ENCODE peak calls at places on chromosomes 4 and X, in four cellular contexts. R is H1, G is fibroblast of lung, P is MM.1S. S is an unnamed sample. For H3K36me3, the result is how much of the 10 kb centered on the place peaks cover.

GRCh38 chr4:147101678-147102077 is 156.0 kb upstream of the TTC29 start:
- DNase-seq in P (no peak), G (no peak), R (no peak), S (no peak)

GRCh38 chr4:31261632-31262031 is 541.5 kb downstream of the PCDH7 start:
- DNase-seq in R (no peak), G (no peak), P (no peak), S (no peak)

GRCh38 chrX:86154586-86154985 is 6.3 kb downstream of the DACH2 start:
- DNase-seq in P (no peak), R (no peak), G (no peak), S (no peak)

GRCh38 chr4:188113156-188113555 is 3.8 kb upstream of the TRIML2 start:
- DNase-seq in G (no peak), R (no peak), P (no peak), S (no peak)

GRCh38 chr4:142347241-142347640 is 498.9 kb downstream of the INPP4B start:
- DNase-seq in R (no peak), G (peak), P (no peak), S (no peak)

GRCh38 chr4:145230726-145231125 is 50.3 kb upstream of the OTUD4 start:
- DNase-seq in G (peak), P (no peak), R (no peak), S (no peak)

GRCh38 chr4:8730681-8731080 is 138.1 kb downstream of the CPZ start:
- DNase-seq in P (no peak), G (no peak), R (no peak), S (no peak)

GRCh38 chr4:154254999-154255398 is 236.6 kb downstream of the DCHS2 start:
- DNase-seq in R (no peak), P (no peak), G (no peak), S (no peak)

GRCh38 chr4:84971319-84971932 is 4.9 kb upstream of the WDFY3 start:
- DNase-seq in G (peak), R (no peak), P (peak), S (peak)

GRCh38 chrX:49309401-49309981 is 6.0 kb downstream of the GAGE10 start:
- DNase-seq in P (no peak), R (peak), G (peak), S (no peak)

GRCh38 chrX:41245641-41246040 is 88.3 kb upstream of the DDX3X start:
- DNase-seq in P (no peak), R (no peak), G (no peak), S (no peak)

GRCh38 chrX:20254712-20255299 is 11.9 kb downstream of the RPS6KA3 start:
- DNase-seq in P (no peak), G (peak), R (no peak), S (no peak)

GRCh38 chr4:114161809-114162208 is 182.4 kb upstream of the ARSJ start:
- DNase-seq in G (no peak), P (no peak), R (no peak), S (no peak)

GRCh38 chr4:78691971-78692814 is 84.0 kb upstream of the BMP2K start:
- DNase-seq in R (no peak), P (no peak), G (no peak), S (no peak)

GRCh38 chr4:118911162-118911791 is 22.6 kb downstream of the SYNPO2 start:
- DNase-seq in G (peak), R (no peak), P (no peak), S (no peak)

GRCh38 chr4:124135409-124135813 is 577.1 kb downstream of the ANKRD50 start:
- DNase-seq in P (no peak), R (no peak), G (peak), S (no peak)

GRCh38 chrX:6226646-6227444 is 1.8 kb downstream of the NLGN4X start:
- DNase-seq in R (no peak), P (no peak), G (peak), S (no peak)

GRCh38 chr4:188025476-188025875 is 29.9 kb downstream of the ZFP42 start:
- DNase-seq in G (no peak), P (no peak), R (no peak), S (no peak)

GRCh38 chr4:2583092-2583491 is 46.6 kb downstream of the FAM193A start:
- DNase-seq in R (no peak), P (no peak), G (no peak), S (no peak)
- H3K9ac ChIP-seq in R (no peak), P (no peak), G (no peak), S (no peak)

GRCh38 chr4:54226399-54227260 is 2.5 kb upstream of the PDGFRA start:
- DNase-seq in R (no peak), G (peak), P (no peak), S (no peak)
- TF ChIP-seq EZH2 in R (peak), G (no peak), P (no peak), S (no peak)

GRCh38 chr4:48553720-48554119 is 63.7 kb downstream of the ZAR1 start:
- DNase-seq in P (no peak), R (no peak), G (no peak), S (no peak)
- H3K36me3 ChIP-seq in P (under half), R (half or more), G (under half), S (under half)

GRCh38 chrX:155259752-155260151 is 4.5 kb downstream of the RAB39B start:
- DNase-seq in R (no peak), P (no peak), G (no peak), S (no peak)

GRCh38 chrX:155266446-155266845 is 2.2 kb upstream of the RAB39B start:
- DNase-seq in G (no peak), P (no peak), R (no peak), S (no peak)

GRCh38 chrX:155263854-155264628 is at the start of gene RAB39B:
- DNase-seq in P (peak), R (peak), G (peak), S (no peak)

DNA sequence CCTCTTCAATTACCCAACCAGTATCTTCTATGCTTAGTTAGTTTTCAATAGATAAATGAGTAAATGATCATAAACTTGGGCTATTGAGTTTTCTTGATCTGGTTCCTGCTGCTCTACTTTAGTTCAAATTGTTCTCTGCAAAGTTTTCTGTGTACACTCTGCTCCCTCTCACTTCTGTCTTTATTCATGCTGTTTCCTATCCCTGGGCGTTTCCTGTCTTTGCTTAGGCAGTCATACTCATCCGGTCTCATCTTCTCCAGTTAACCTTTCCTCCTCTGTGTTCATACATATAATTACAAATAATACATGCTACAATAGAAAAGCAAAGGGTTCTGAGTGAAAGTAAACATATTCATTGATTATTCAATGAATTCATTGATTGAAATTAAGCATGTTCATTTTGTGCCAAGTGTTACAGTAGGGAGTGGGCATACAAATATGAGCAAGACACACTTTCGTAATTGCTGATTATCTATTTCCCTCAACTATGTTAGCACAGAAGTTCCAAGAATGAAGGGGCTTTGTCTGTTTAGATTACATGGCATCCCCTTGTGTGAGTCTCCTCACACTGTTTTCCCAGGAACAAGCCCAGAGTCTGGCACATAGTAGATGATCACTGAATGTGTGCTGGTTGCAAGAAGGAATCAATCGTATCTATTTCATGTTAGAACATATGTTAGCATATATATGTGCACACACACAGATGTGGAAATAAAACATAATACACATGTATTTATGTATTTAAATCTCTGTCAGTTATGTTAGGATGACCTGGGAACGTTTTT is 1.1 kb downstream of the RAB39B start:
- DNase-seq in R (no peak), P (no peak), G (no peak), S (peak)
- H3K9ac ChIP-seq in R (no peak), P (no peak), G (no peak), S (no peak)

GRCh38 chr4:65665951-65666523 is 4.3 kb downstream of the EPHA5 start:
- DNase-seq in P (no peak), R (no peak), G (peak), S (no peak)
- TF ChIP-seq EZH2 in P (no peak), R (no peak), G (no peak), S (no peak)

DNA sequence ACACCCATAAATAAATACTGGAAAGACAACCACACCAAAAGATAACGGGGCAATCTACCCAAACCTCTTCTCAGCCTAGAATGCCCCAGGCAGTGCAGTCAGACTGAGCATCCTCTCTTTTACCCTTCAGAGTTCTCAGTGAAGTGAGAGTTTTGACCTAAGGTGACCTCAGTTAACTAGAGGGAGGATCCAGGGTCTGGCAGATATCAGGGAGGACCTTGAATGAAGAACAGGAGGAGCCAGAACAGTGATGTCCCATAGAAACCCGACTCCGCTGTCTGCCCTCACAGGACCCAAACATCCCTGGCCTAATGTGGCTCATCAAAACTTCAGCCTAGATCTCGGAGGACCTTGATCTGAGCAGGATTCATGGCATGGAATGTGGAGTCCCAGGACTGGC is at the start of gene MAGEB3:
- DNase-seq in P (no peak), G (no peak), R (no peak), S (no peak)
- H3K36me3 ChIP-seq in P (under half), G (under half), R (under half), S (under half)

GRCh38 chrX:30308263-30309138 is 689 bp downstream of the NR0B1 start:
- DNase-seq in R (no peak), P (no peak), G (no peak), S (no peak)

GRCh38 chrX:30307466-30307865 is 1.7 kb downstream of the NR0B1 start:
- DNase-seq in G (no peak), P (no peak), R (no peak), S (no peak)

GRCh38 chrX:30312858-30313257 is 3.7 kb upstream of the NR0B1 start:
- DNase-seq in G (peak), R (no peak), P (no peak), S (no peak)

GRCh38 chrX:30310429-30311206 is 1.4 kb upstream of the NR0B1 start:
- DNase-seq in R (no peak), P (no peak), G (no peak), S (peak)

GRCh38 chrX:30309139-30309571 is at the start of gene NR0B1:
- DNase-seq in P (no peak), R (no peak), G (peak), S (no peak)
- H3K9ac ChIP-seq in P (no peak), R (no peak), G (no peak), S (peak)

S was measured in SK-N-MC.